ENCODE peak calls at places on chromosome 9, in four cellular contexts. One of them, this sample, is unnamed.

GRCh38 chr9:78860806-78861475 is 564.0 kb downstream of the PSAT1 start:
- DNase-seq in HepG2: no peak
- DNase-seq in H1: no peak
- DNase-seq in K562: no peak
- DNase-seq in this sample: peak; percentile 44

GRCh38 chr9:30519756-30520155 is 1864.7 kb upstream of the ACO1 start:
- DNase-seq in HepG2: no peak
- DNase-seq in K562: no peak
- DNase-seq in H1: no peak
- DNase-seq in this sample: no peak

GRCh38 chr9:28293691-28294090 is 720.4 kb upstream of the C9orf72 start:
- DNase-seq in H1: no peak
- DNase-seq in HepG2: no peak
- DNase-seq in K562: no peak
- DNase-seq in this sample: no peak

GRCh38 chr9:88587885-88588628 is 53.1 kb downstream of the NXNL2 start:
- DNase-seq in HepG2: no peak
- DNase-seq in H1: no peak
- DNase-seq in K562: no peak
- DNase-seq in this sample: no peak

GRCh38 chr9:129111762-129112151 is 542 bp downstream of the PTPA start:
- DNase-seq in H1: no peak
- DNase-seq in K562: peak; percentile 60
- DNase-seq in HepG2: peak; percentile 25
- DNase-seq in this sample: peak; percentile 62

GRCh38 chr9:87039809-87040392 is 92.6 kb upstream of the GAS1 start:
- DNase-seq in H1: no peak
- DNase-seq in K562: no peak
- DNase-seq in HepG2: no peak
- DNase-seq in this sample: no peak

GRCh38 chr9:134338394-134339182 is 12.3 kb downstream of the RXRA start:
- DNase-seq in HepG2: no peak
- DNase-seq in H1: no peak
- DNase-seq in K562: peak; percentile 94
- DNase-seq in this sample: peak; percentile 56

GRCh38 chr9:122213102-122213588 is 15.6 kb downstream of the LHX6 start:
- DNase-seq in K562: no peak
- DNase-seq in H1: no peak
- DNase-seq in HepG2: no peak
- DNase-seq in this sample: no peak

GRCh38 chr9:134324359-134325095 is 1.7 kb upstream of the RXRA start:
- DNase-seq in K562: peak; percentile 45
- DNase-seq in HepG2: no peak
- DNase-seq in H1: no peak
- DNase-seq in this sample: no peak

GRCh38 chr9:130345009-130345992 is 79.7 kb downstream of the HMCN2 start:
- DNase-seq in H1: no peak
- DNase-seq in HepG2: no peak
- DNase-seq in K562: no peak
- DNase-seq in this sample: no peak

GRCh38 chr9:127035948-127036347 is 86.5 kb downstream of the ANGPTL2 start:
- DNase-seq in H1: no peak
- DNase-seq in HepG2: no peak
- DNase-seq in K562: no peak
- DNase-seq in this sample: peak; percentile 80

GRCh38 chr9:36742264-36742663 is 169.6 kb downstream of the MELK start:
- DNase-seq in H1: no peak
- DNase-seq in HepG2: no peak
- DNase-seq in K562: no peak
- DNase-seq in this sample: no peak

GRCh38 chr9:5626727-5627634 is 1.9 kb upstream of the RIC1 start:
- DNase-seq in HepG2: no peak
- DNase-seq in K562: peak; percentile 53
- DNase-seq in H1: no peak
- DNase-seq in this sample: peak; percentile 79

GRCh38 chr9:96574455-96574854 is 45.2 kb downstream of the CDC14B start:
- DNase-seq in K562: no peak
- DNase-seq in HepG2: no peak
- DNase-seq in H1: no peak
- DNase-seq in this sample: no peak

GRCh38 chr9:87677776-87678587 is 47.9 kb upstream of the CTSL start:
- DNase-seq in HepG2: no peak
- DNase-seq in H1: no peak
- DNase-seq in K562: no peak
- DNase-seq in this sample: no peak

GRCh38 chr9:26833792-26834191 is 58.8 kb downstream of the CAAP1 start:
- DNase-seq in H1: no peak
- DNase-seq in HepG2: no peak
- DNase-seq in K562: no peak
- DNase-seq in this sample: peak; percentile 3

GRCh38 chr9:98442114-98442513 is 186.7 kb upstream of the TBC1D2 start:
- DNase-seq in HepG2: no peak
- DNase-seq in K562: peak; percentile 65
- DNase-seq in H1: no peak
- DNase-seq in this sample: no peak

GRCh38 chr9:69527454-69527853 is 144.7 kb downstream of the APBA1 start:
- DNase-seq in HepG2: peak; percentile 22
- DNase-seq in H1: no peak
- DNase-seq in K562: no peak
- DNase-seq in this sample: no peak

GRCh38 chr9:92508018-92508417 is 25.7 kb upstream of the ASPN start:
- DNase-seq in K562: no peak
- DNase-seq in H1: no peak
- DNase-seq in HepG2: no peak
- DNase-seq in this sample: no peak

GRCh38 chr9:111050819-111051218 is 12.5 kb upstream of the LPAR1 start:
- DNase-seq in H1: no peak
- DNase-seq in K562: no peak
- DNase-seq in HepG2: no peak
- DNase-seq in this sample: no peak

GRCh38 chr9:113579270-113580040 is 115.9 kb downstream of the RGS3 start:
- DNase-seq in H1: no peak
- DNase-seq in HepG2: no peak
- DNase-seq in K562: no peak
- DNase-seq in this sample: no peak

GRCh38 chr9:90943341-90943740 is 141.7 kb downstream of the SYK start:
- DNase-seq in H1: no peak
- DNase-seq in HepG2: no peak
- DNase-seq in K562: no peak
- DNase-seq in this sample: no peak

GRCh38 chr9:75896193-75896592 is 5.7 kb downstream of the PCSK5 start:
- DNase-seq in H1: no peak
- DNase-seq in K562: no peak
- DNase-seq in HepG2: no peak
- DNase-seq in this sample: no peak

GRCh38 chr9:82490019-82490499 is 501.5 kb downstream of the SPATA31D1 start:
- DNase-seq in K562: no peak
- DNase-seq in HepG2: no peak
- DNase-seq in H1: no peak
- DNase-seq in this sample: no peak

GRCh38 chr9:35826071-35826701 is 2.3 kb downstream of the FAM221B start:
- DNase-seq in H1: peak; percentile 58
- DNase-seq in HepG2: peak; percentile 65
- DNase-seq in K562: peak; percentile 45
- DNase-seq in this sample: peak; percentile 85

GRCh38 chr9:105475302-105475701 is 27.5 kb downstream of the FSD1L start:
- DNase-seq in H1: no peak
- DNase-seq in K562: no peak
- DNase-seq in HepG2: peak; percentile 39
- DNase-seq in this sample: peak; percentile 15

GRCh38 chr9:112046181-112046580 is 128.9 kb downstream of the SUSD1 start:
- DNase-seq in H1: no peak
- DNase-seq in K562: no peak
- DNase-seq in HepG2: no peak
- DNase-seq in this sample: peak; percentile 55

GRCh38 chr9:98403715-98404114 is 148.3 kb upstream of the TBC1D2 start:
- DNase-seq in H1: no peak
- DNase-seq in K562: no peak
- DNase-seq in HepG2: no peak
- DNase-seq in this sample: no peak

GRCh38 chr9:9790216-9790872 is 822.5 kb downstream of the PTPRD start:
- DNase-seq in HepG2: peak; percentile 45
- DNase-seq in K562: no peak
- DNase-seq in H1: no peak
- DNase-seq in this sample: peak; percentile 69

GRCh38 chr9:114811301-114811700 is 5.5 kb upstream of the TNFSF15 start:
- DNase-seq in K562: no peak
- DNase-seq in H1: no peak
- DNase-seq in HepG2: no peak
- DNase-seq in this sample: no peak

GRCh38 chr9:128920381-128921058 is at the start of gene PHYHD1:
- DNase-seq in H1: no peak
- DNase-seq in K562: no peak
- DNase-seq in HepG2: no peak
- DNase-seq in this sample: no peak

GRCh38 chr9:127233582-127234350 is 30.8 kb upstream of the GARNL3 start:
- DNase-seq in H1: no peak
- DNase-seq in K562: no peak
- DNase-seq in HepG2: no peak
- DNase-seq in this sample: peak; percentile 11

GRCh38 chr9:14215614-14216013 is 98.3 kb downstream of the NFIB start:
- DNase-seq in K562: no peak
- DNase-seq in HepG2: no peak
- DNase-seq in H1: no peak
- DNase-seq in this sample: peak; percentile 69
- TF ChIP-seq JUN in K562: no peak
- TF ChIP-seq JUN in HepG2: no peak
- TF ChIP-seq JUN in H1: no peak
- TF ChIP-seq JUN in this sample: peak; percentile 12

GRCh38 chr9:109640232-109641078 is 139.5 kb upstream of the PALM2AKAP2 start:
- DNase-seq in HepG2: no peak
- DNase-seq in H1: peak; percentile 76
- DNase-seq in K562: no peak
- DNase-seq in this sample: no peak
- TF ChIP-seq EZH2 in HepG2: no peak
- TF ChIP-seq EZH2 in H1: peak; percentile 73
- TF ChIP-seq EZH2 in K562: no peak
- TF ChIP-seq EZH2 in this sample: no peak

GRCh38 chr9:136964171-136964689 is 12.2 kb downstream of the LCN12 start:
- DNase-seq in HepG2: no peak
- DNase-seq in H1: no peak
- DNase-seq in K562: peak; percentile 81
- DNase-seq in this sample: no peak
- TF ChIP-seq JUN in HepG2: no peak
- TF ChIP-seq JUN in H1: no peak
- TF ChIP-seq JUN in K562: no peak
- TF ChIP-seq JUN in this sample: no peak

DNA sequence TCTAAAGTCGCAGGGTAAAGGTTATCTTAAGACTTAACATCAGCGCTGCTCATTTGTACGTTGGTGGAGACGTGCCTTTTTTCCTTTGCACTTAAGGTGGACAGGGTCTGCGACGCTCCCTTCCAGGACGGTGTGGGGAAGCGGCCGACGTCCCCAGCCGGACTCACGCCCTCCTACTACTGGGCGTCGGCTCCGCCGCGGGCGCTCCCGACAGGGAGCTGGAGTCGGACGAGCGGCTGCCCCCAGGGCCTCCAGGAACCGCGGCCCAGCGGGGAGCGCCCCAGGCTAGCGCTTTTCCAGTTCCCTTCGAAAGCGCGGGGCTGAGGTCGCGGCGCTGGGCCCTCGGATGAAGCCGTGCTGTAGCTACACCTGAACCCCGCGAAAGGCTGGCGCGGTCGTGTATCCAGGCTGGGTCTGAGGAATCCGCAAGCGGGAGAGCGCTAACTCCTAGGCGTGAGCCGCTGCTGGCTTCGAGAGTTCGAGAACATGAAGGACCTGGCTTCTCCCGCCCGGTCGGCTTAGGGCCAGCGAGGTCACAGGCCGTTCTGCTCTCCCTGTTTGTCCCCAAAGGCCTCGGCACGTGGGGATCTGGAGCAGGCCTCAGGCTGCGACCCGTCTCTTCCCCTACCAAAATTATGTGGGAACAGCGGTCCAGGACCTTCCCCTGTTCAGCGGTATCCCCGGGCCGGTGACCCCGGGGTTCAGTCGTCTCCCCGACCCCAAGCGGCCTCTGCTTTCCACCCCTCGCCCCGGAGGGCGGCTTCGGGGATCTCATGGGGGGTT is 3.8 kb upstream of the DMRT3 start:
- DNase-seq in H1: peak; percentile 67
- DNase-seq in HepG2: no peak
- DNase-seq in K562: no peak
- DNase-seq in this sample: no peak
- TF ChIP-seq EZH2 in H1: peak; percentile 95
- TF ChIP-seq EZH2 in HepG2: no peak
- TF ChIP-seq EZH2 in K562: no peak
- TF ChIP-seq EZH2 in this sample: peak; percentile 94

DNA sequence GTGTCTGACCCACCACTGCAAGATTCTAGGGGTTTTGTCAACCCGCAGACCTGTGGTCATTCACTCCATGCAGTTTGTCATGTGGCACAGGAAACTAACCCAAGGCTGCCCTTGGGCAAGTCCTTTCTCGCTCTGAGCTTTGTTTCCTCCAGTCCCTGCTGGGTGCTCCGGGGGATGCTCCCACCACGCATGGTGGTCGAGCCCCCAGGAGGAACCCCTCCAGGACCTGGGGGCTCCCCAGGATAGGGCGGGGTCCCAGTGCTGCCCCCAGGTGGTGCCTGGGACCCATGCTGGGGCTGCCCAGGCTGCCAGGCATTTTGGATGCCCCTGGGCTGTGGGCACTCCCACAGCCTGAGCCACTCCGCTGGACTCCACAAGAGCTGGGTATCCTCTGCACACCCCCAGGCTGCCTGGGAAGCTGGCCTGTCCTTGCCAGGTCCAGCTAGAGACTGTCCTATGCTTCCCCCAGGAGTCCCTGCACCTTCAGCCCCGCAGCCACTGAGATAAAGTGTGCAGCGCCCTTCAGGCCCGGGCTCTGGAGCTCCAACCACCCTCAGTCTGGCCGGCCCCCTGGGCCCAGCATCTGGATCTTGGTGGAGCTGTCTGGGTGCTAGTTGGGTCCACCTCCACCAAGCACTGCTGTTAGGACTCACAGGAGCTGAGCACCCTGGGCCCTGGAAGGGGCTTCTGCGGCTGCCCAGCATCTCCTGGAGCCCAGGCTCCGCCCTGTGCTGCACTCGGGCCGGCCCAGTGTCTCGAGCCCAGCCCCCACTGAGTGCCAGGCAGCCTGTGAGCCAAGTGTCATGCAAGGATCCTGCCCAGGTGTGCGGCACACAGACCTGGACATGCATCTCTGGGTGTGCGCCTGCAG is 104.3 kb downstream of the PHF2 start:
- DNase-seq in HepG2: no peak
- DNase-seq in K562: no peak
- DNase-seq in H1: peak; percentile 43
- DNase-seq in this sample: no peak
- TF ChIP-seq JUN in HepG2: no peak
- TF ChIP-seq JUN in K562: no peak
- TF ChIP-seq JUN in H1: no peak
- TF ChIP-seq JUN in this sample: no peak